ENCODE peak calls at places on chromosomes 11 and 22, in six cellular contexts. P is putamen, B is smooth muscle cell of the brain vasculature, A is T-helper 1 cell, I is T-helper 17 cell, M is left ventricle myocardium superior. K is an unnamed sample.

GRCh38 chr22:27422442-27422841 is 379.1 kb downstream of the MN1 start:
- DNase-seq in P (no peak), B (no peak), A (no peak), I (no peak), M (no peak), K (no peak)

GRCh38 chr11:8168485-8169257 is at the start of gene RIC3:
- DNase-seq in P (peak; percentile 54), B (no peak), A (peak; percentile 25), I (peak; percentile 20), M (peak; percentile 72), K (no peak)

GRCh38 chr11:2892215-2893020 is 6.8 kb upstream of the CDKN1C start:
- DNase-seq in P (no peak), B (no peak), A (peak; percentile 50), I (peak; percentile 48), M (peak; percentile 66), K (peak; percentile 64)

GRCh38 chr22:32994921-32995320 is 63.3 kb downstream of the SYN3 start:
- DNase-seq in P (no peak), B (no peak), A (no peak), I (no peak), M (no peak), K (no peak)

GRCh38 chr22:39494471-39495120 is 7.5 kb upstream of the MIEF1 start:
- DNase-seq in P (no peak), B (no peak), A (no peak), I (no peak), M (no peak), K (no peak)

GRCh38 chr11:74442601-74443000 is 24.7 kb downstream of the KCNE3 start:
- DNase-seq in P (no peak), B (no peak), A (no peak), I (no peak), M (no peak), K (no peak)

GRCh38 chr22:37242395-37242918 is 1.6 kb downstream of the RAC2 start:
- DNase-seq in P (no peak), B (no peak), A (peak; percentile 82), I (peak; percentile 86), M (peak; percentile 61), K (peak; percentile 88)

GRCh38 chr11:27857588-27857987 is 157.3 kb upstream of the BDNF start:
- DNase-seq in P (no peak), B (no peak), A (no peak), I (no peak), M (peak; percentile 27), K (no peak)

GRCh38 chr22:27989758-27990450 is 70.8 kb upstream of the PITPNB start:
- DNase-seq in P (no peak), B (no peak), A (no peak), I (no peak), M (no peak), K (no peak)

GRCh38 chr11:116079580-116079979 is 575.4 kb upstream of the CADM1 start:
- DNase-seq in P (no peak), B (no peak), A (no peak), I (no peak), M (no peak), K (no peak)

GRCh38 chr11:37370817-37371216 is 772.8 kb upstream of the RAG2 start:
- DNase-seq in P (no peak), B (no peak), A (no peak), I (no peak), M (no peak), K (no peak)

GRCh38 chr11:43573873-43574272 is 106.7 kb upstream of the HSD17B12 start:
- DNase-seq in P (no peak), B (no peak), A (no peak), I (no peak), M (no peak), K (no peak)

GRCh38 chr11:69049490-69049867 is 747 bp downstream of the TPCN2 start:
- DNase-seq in P (no peak), B (no peak), A (no peak), I (no peak), M (no peak), K (no peak)

GRCh38 chr11:79672786-79673185 is 232.0 kb upstream of the TENM4 start:
- DNase-seq in P (no peak), B (no peak), A (no peak), I (no peak), M (no peak), K (no peak)

GRCh38 chr11:62542750-62543567 is 3.6 kb downstream of the AHNAK start:
- DNase-seq in P (no peak), B (no peak), A (peak; percentile 63), I (peak; percentile 62), M (peak; percentile 91), K (peak; percentile 71)

GRCh38 chr11:130762342-130763037 is 153.8 kb downstream of the SNX19 start:
- DNase-seq in P (no peak), B (no peak), A (no peak), I (no peak), M (no peak), K (no peak)

GRCh38 chr11:120339394-120339890 is 3.2 kb downstream of the ARHGEF12 start:
- DNase-seq in P (peak; percentile 71), B (no peak), A (no peak), I (no peak), M (no peak), K (no peak)

GRCh38 chr11:102981324-102981910 is 25.9 kb upstream of the MMP13 start:
- DNase-seq in P (no peak), B (no peak), A (no peak), I (no peak), M (no peak), K (no peak)

GRCh38 chr22:27329471-27329870 is 472.1 kb downstream of the MN1 start:
- DNase-seq in P (no peak), B (no peak), A (no peak), I (no peak), M (no peak), K (no peak)